ENCODE peak calls at places on chromosome 9, in six cellular contexts. Y is GM06990, Q is body of pancreas, J is mucosa of descending colon, N is progenitor cell of endocrine pancreas, I is H9. O is an unnamed sample.

GRCh38 chr9:37501957-37502596 is 16.3 kb downstream of the POLR1E start:
- DNase-seq in Y (no peak), Q (peak; percentile 53), J (no peak), N (no peak), I (no peak), O (no peak)

GRCh38 chr9:127686461-127687393 is 20.1 kb upstream of the CFAP157 start:
- DNase-seq in Y (no peak), Q (no peak), J (no peak), N (no peak), I (no peak), O (no peak)

GRCh38 chr9:134206317-134207300 is 42.2 kb upstream of the RNU6ATAC start:
- DNase-seq in Y (no peak), Q (no peak), J (no peak), N (no peak), I (no peak), O (peak; percentile 71)

GRCh38 chr9:98783518-98784226 is 12.7 kb downstream of the ANKS6 start:
- DNase-seq in Y (no peak), Q (no peak), J (no peak), N (no peak), I (no peak), O (no peak)

GRCh38 chr9:134948149-134948548 is 30.4 kb upstream of the FCN1 start:
- DNase-seq in Y (no peak), Q (no peak), J (no peak), N (no peak), I (no peak), O (no peak)

GRCh38 chr9:108543251-108543768 is 312.5 kb downstream of the ACTL7B start:
- DNase-seq in Y (no peak), Q (no peak), J (no peak), N (no peak), I (peak; percentile 49), O (no peak)

GRCh38 chr9:133768859-133769510 is 30.8 kb upstream of the SARDH start:
- DNase-seq in Y (no peak), Q (peak; percentile 98), J (no peak), N (peak; percentile 8), I (peak; percentile 82), O (no peak)

GRCh38 chr9:137167752-137168574 is 1.9 kb downstream of the LRRC26 start:
- DNase-seq in Y (no peak), Q (peak; percentile 25), J (peak; percentile 76), N (no peak), I (peak; percentile 69), O (peak; percentile 75)

GRCh38 chr9:76756273-76756650 is 8.0 kb upstream of the PCA3 start:
- DNase-seq in Y (no peak), Q (peak; percentile 8), J (peak; percentile 51), N (no peak), I (peak; percentile 59), O (no peak)

GRCh38 chr9:112327718-112328450 is 5.5 kb downstream of the PTBP3 start:
- DNase-seq in Y (no peak), Q (no peak), J (no peak), N (no peak), I (no peak), O (no peak)

GRCh38 chr9:33628865-33629410 is 104.9 kb downstream of the ANKRD18B start:
- DNase-seq in Y (no peak), Q (no peak), J (no peak), N (no peak), I (no peak), O (no peak)

GRCh38 chr9:6230037-6230778 is 14.6 kb downstream of the IL33 start:
- DNase-seq in Y (no peak), Q (no peak), J (no peak), N (no peak), I (no peak), O (no peak)

GRCh38 chr9:69023650-69024049 is 9.7 kb upstream of the PRKACG start:
- DNase-seq in Y (no peak), Q (peak; percentile 78), J (no peak), N (no peak), I (peak; percentile 78), O (no peak)

GRCh38 chr9:121730188-121730587 is 78.8 kb downstream of the DAB2IP start:
- DNase-seq in Y (no peak), Q (no peak), J (no peak), N (no peak), I (no peak), O (no peak)

GRCh38 chr9:107389617-107390071 is 99.9 kb downstream of the KLF4 start:
- DNase-seq in Y (no peak), Q (peak; percentile 29), J (peak; percentile 7), N (no peak), I (no peak), O (no peak)

GRCh38 chr9:82124090-82124489 is 135.5 kb downstream of the SPATA31D1 start:
- DNase-seq in Y (no peak), Q (no peak), J (no peak), N (no peak), I (no peak), O (no peak)

GRCh38 chr9:30065888-30066287 is 2318.6 kb upstream of the ACO1 start:
- DNase-seq in Y (no peak), Q (no peak), J (no peak), N (no peak), I (no peak), O (no peak)

GRCh38 chr9:81633952-81634421 is 55.4 kb downstream of the TLE1 start:
- DNase-seq in Y (no peak), Q (no peak), J (peak; percentile 19), N (no peak), I (no peak), O (no peak)

GRCh38 chr9:88537743-88538055 is 2.7 kb downstream of the NXNL2 start:
- DNase-seq in Y (no peak), Q (peak; percentile 37), J (peak; percentile 44), N (no peak), I (no peak), O (no peak)

GRCh38 chr9:134366223-134367031 is 40.2 kb downstream of the RXRA start:
- DNase-seq in Y (no peak), Q (peak; percentile 94), J (peak; percentile 92), N (no peak), I (no peak), O (no peak)

GRCh38 chr9:76574171-76574767 is 115.3 kb downstream of the GCNT1 start:
- DNase-seq in Y (peak; percentile 15), Q (no peak), J (no peak), N (no peak), I (no peak), O (no peak)

GRCh38 chr9:132309056-132309455 is 45.7 kb downstream of the SETX start:
- DNase-seq in Y (no peak), Q (no peak), J (no peak), N (no peak), I (no peak), O (no peak)

GRCh38 chr9:34644766-34645314 is 1.6 kb upstream of the GALT start:
- DNase-seq in Y (no peak), Q (no peak), J (no peak), N (no peak), I (no peak), O (no peak)

DNA sequence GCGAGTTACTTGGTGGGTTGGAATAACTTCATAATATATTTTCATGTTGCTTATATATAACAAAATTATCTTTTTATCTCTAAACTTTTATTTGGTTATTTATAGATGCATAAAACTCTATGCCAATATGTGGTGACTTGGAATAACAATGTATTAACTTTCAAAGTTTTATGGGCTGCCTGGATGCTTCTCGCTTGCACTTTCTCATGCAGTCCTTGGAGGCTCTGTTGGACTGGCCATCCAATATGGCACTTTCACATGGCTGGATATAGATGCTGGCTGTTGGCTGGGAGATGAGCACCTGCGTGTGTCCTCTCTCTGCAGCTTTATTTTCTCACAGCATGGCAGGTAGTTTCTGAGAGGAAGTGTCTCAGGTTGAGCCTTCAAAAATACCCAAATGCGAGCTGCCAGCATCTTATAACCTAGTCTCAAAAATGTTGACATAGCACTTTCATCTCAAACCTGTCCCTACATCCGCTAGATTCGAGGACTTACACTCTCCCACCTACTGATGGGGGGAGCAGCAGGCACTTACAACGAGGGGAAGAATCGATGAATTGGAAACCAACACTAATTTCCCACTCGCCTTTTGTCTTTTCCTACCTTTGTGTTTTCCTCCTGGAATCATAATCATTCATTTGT is 48.3 kb upstream of the SMARCA2 start:
- DNase-seq in Y (no peak), Q (no peak), J (no peak), N (no peak), I (no peak), O (no peak)
- TF ChIP-seq CTCF in Y (no peak), Q (no peak), J (no peak), N (no peak), I (no peak), O (no peak)

GRCh38 chr9:306907-307306 is 92.2 kb downstream of the DOCK8 start:
- DNase-seq in Y (no peak), Q (peak; percentile 34), J (peak; percentile 57), N (no peak), I (peak; percentile 35), O (no peak)
- TF ChIP-seq CTCF in Y (peak; percentile 18), Q (peak; percentile 44), J (no peak), N (no peak), I (peak; percentile 59), O (peak; percentile 58)

DNA sequence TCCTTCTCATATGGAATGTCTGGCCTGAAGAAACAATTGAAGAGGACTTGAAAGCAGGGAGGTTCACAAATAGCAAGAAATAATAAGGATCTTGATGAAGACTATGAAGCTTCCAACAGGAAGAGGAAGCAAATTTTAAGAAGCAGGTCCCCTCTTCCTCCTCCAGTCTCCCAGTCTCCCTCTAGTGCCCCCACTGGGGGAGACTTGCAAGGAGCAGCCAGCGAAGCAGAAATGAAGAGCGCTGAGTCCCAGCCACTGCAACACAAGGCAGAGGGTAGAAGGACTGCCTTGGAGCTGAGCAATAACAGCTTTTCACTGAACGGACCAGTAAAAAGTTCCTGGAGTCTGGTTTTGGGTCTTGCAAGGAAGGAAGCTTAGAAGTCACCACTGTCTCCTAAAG is 32.6 kb upstream of the ACO1 start:
- DNase-seq in Y (no peak), Q (no peak), J (no peak), N (no peak), I (peak; percentile 79), O (no peak)
- TF ChIP-seq CTCF in Y (peak; percentile 28), Q (no peak), J (no peak), N (no peak), I (peak; percentile 66), O (peak; percentile 10)

GRCh38 chr9:2597483-2597882 is 24.1 kb upstream of the VLDLR start:
- DNase-seq in Y (no peak), Q (no peak), J (no peak), N (no peak), I (no peak), O (no peak)
- TF ChIP-seq CTCF in Y (no peak), Q (no peak), J (no peak), N (no peak), I (no peak), O (no peak)

DNA sequence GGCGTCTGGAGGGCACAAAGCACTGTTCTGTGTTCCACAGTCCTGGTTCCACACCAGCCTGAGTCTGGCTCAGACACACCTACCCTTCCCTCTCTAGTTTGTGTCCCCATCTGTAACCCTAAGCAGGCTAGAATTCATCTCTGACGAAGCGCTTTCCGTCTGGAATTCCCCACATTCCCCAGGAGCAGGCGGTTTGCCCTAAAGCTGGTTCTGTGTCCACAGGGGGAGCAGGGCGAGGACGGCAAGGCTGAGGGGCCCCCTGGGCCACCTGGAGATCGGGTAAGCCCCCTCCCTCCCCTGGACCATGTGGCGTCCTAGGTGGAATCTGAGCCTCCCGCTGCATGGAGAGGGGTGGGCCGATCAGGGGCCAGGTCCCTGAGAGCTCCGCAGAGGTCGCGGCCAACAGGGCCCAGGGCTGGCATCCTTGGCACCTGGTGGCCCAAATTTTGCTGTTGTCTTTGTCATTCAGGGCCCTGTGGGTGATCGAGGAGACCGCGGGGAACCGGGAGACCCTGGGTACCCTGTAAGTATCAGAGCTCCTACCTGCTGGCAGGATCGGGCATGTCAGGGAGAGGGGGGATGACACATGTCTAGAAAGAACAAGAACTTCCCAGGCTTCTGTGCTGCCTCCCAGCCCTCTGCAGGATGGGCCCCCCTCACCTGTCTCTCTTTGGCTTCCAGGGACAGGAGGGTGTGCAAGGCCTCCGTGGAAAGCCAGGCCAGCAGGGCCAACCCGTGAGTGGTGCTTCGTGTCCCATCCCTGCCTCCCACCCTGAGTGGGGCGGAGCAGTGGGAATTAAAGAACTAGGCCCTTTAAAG is 34.5 kb upstream of the ORM1 start:
- DNase-seq in Y (no peak), Q (peak; percentile 8), J (no peak), N (no peak), I (peak; percentile 56), O (no peak)
- TF ChIP-seq CTCF in Y (no peak), Q (no peak), J (no peak), N (no peak), I (no peak), O (no peak)

O was measured in GM13977.